ENCODE peak calls at places on chromosomes 6 and 20, in seven cellular contexts. One of them, this sample, is unnamed.

GRCh38 chr6:98833101-98834059 is 994 bp upstream of the POU3F2 start:
- DNase-seq in A549: no peak
- DNase-seq in uterus: no peak
- DNase-seq in IMR-90: peak
- DNase-seq in GM12878: no peak
- DNase-seq in K562: no peak
- DNase-seq in Peyer's patch: no peak
- DNase-seq in this sample: no peak

GRCh38 chr6:107360476-107360875 is 98.9 kb downstream of the PDSS2 start:
- DNase-seq in A549: no peak
- DNase-seq in uterus: no peak
- DNase-seq in IMR-90: peak
- DNase-seq in GM12878: no peak
- DNase-seq in K562: no peak
- DNase-seq in Peyer's patch: no peak
- DNase-seq in this sample: no peak

GRCh38 chr20:37651932-37652331 is 41.9 kb upstream of the CTNNBL1 start:
- DNase-seq in A549: peak
- DNase-seq in uterus: no peak
- DNase-seq in IMR-90: no peak
- DNase-seq in GM12878: no peak
- DNase-seq in K562: peak
- DNase-seq in Peyer's patch: no peak
- DNase-seq in this sample: peak

GRCh38 chr20:20014659-20015058 is 2.5 kb upstream of the NAA20 start:
- DNase-seq in A549: no peak
- DNase-seq in uterus: no peak
- DNase-seq in IMR-90: no peak
- DNase-seq in GM12878: no peak
- DNase-seq in K562: no peak
- DNase-seq in Peyer's patch: no peak
- DNase-seq in this sample: no peak

GRCh38 chr6:155325700-155326516 is 11.6 kb upstream of the TFB1M start:
- DNase-seq in A549: no peak
- DNase-seq in uterus: no peak
- DNase-seq in IMR-90: no peak
- DNase-seq in GM12878: no peak
- DNase-seq in K562: no peak
- DNase-seq in Peyer's patch: no peak
- DNase-seq in this sample: no peak

GRCh38 chr6:48426636-48427035 is 315.6 kb upstream of the PTCHD4 start:
- DNase-seq in A549: no peak
- DNase-seq in uterus: no peak
- DNase-seq in IMR-90: peak
- DNase-seq in GM12878: no peak
- DNase-seq in K562: no peak
- DNase-seq in Peyer's patch: no peak
- DNase-seq in this sample: no peak

GRCh38 chr20:32553618-32554017 is 31.5 kb downstream of the NOL4L start:
- DNase-seq in A549: no peak
- DNase-seq in uterus: no peak
- DNase-seq in IMR-90: no peak
- DNase-seq in GM12878: no peak
- DNase-seq in K562: no peak
- DNase-seq in Peyer's patch: no peak
- DNase-seq in this sample: no peak

GRCh38 chr6:168132531-168133184 is 53.6 kb upstream of the FRMD1 start:
- DNase-seq in A549: peak
- DNase-seq in uterus: no peak
- DNase-seq in IMR-90: peak
- DNase-seq in GM12878: no peak
- DNase-seq in K562: peak
- DNase-seq in Peyer's patch: no peak
- DNase-seq in this sample: no peak

GRCh38 chr20:57464642-57465211 is 60.2 kb downstream of the CTCFL start:
- DNase-seq in A549: peak
- DNase-seq in uterus: no peak
- DNase-seq in IMR-90: no peak
- DNase-seq in GM12878: no peak
- DNase-seq in K562: peak
- DNase-seq in Peyer's patch: no peak
- DNase-seq in this sample: no peak

GRCh38 chr6:36160147-36160760 is 29.9 kb downstream of the MAPK13 start:
- DNase-seq in A549: no peak
- DNase-seq in uterus: no peak
- DNase-seq in IMR-90: peak
- DNase-seq in GM12878: no peak
- DNase-seq in K562: no peak
- DNase-seq in Peyer's patch: no peak
- DNase-seq in this sample: no peak

GRCh38 chr20:60791823-60792222 is 460.2 kb upstream of the CDH4 start:
- DNase-seq in A549: no peak
- DNase-seq in uterus: no peak
- DNase-seq in IMR-90: no peak
- DNase-seq in GM12878: no peak
- DNase-seq in K562: no peak
- DNase-seq in Peyer's patch: no peak
- DNase-seq in this sample: no peak

GRCh38 chr6:37556884-37557644 is 57.4 kb upstream of the CCDC167 start:
- DNase-seq in A549: no peak
- DNase-seq in uterus: no peak
- DNase-seq in IMR-90: no peak
- DNase-seq in GM12878: no peak
- DNase-seq in K562: no peak
- DNase-seq in Peyer's patch: peak
- DNase-seq in this sample: no peak

GRCh38 chr6:155328539-155329459 is 14.5 kb upstream of the TFB1M start:
- DNase-seq in A549: no peak
- DNase-seq in uterus: no peak
- DNase-seq in IMR-90: peak
- DNase-seq in GM12878: no peak
- DNase-seq in K562: no peak
- DNase-seq in Peyer's patch: no peak
- DNase-seq in this sample: no peak

GRCh38 chr6:41434803-41435470 is 99.5 kb downstream of the NCR2 start:
- DNase-seq in A549: no peak
- DNase-seq in uterus: no peak
- DNase-seq in IMR-90: no peak
- DNase-seq in GM12878: no peak
- DNase-seq in K562: no peak
- DNase-seq in Peyer's patch: no peak
- DNase-seq in this sample: no peak

GRCh38 chr6:131646249-131646670 is 9.2 kb downstream of the ENPP3 start:
- DNase-seq in A549: no peak
- DNase-seq in uterus: no peak
- DNase-seq in IMR-90: no peak
- DNase-seq in GM12878: no peak
- DNase-seq in K562: peak
- DNase-seq in Peyer's patch: no peak
- DNase-seq in this sample: no peak

GRCh38 chr6:38058022-38058421 is 238.5 kb downstream of the ZFAND3 start:
- DNase-seq in A549: no peak
- DNase-seq in uterus: no peak
- DNase-seq in IMR-90: peak
- DNase-seq in GM12878: peak
- DNase-seq in K562: no peak
- DNase-seq in Peyer's patch: no peak
- DNase-seq in this sample: no peak

GRCh38 chr20:5143856-5144255 is 17.0 kb downstream of the CDS2 start:
- DNase-seq in A549: no peak
- DNase-seq in uterus: no peak
- DNase-seq in IMR-90: no peak
- DNase-seq in GM12878: no peak
- DNase-seq in K562: no peak
- DNase-seq in Peyer's patch: no peak
- DNase-seq in this sample: no peak

GRCh38 chr6:71228461-71229041 is 60.1 kb upstream of the OGFRL1 start:
- DNase-seq in A549: no peak
- DNase-seq in uterus: no peak
- DNase-seq in IMR-90: peak
- DNase-seq in GM12878: no peak
- DNase-seq in K562: no peak
- DNase-seq in Peyer's patch: no peak
- DNase-seq in this sample: no peak

GRCh38 chr20:37526238-37526838 is 1.3 kb downstream of the BLCAP start:
- DNase-seq in A549: no peak
- DNase-seq in uterus: no peak
- DNase-seq in IMR-90: peak
- DNase-seq in GM12878: no peak
- DNase-seq in K562: peak
- DNase-seq in Peyer's patch: no peak
- DNase-seq in this sample: no peak

GRCh38 chr6:168060521-168060931 is 18.5 kb downstream of the FRMD1 start:
- DNase-seq in A549: peak
- DNase-seq in uterus: peak
- DNase-seq in IMR-90: peak
- DNase-seq in GM12878: no peak
- DNase-seq in K562: peak
- DNase-seq in Peyer's patch: no peak
- DNase-seq in this sample: peak

GRCh38 chr6:36126553-36127458 is 3.5 kb upstream of the MAPK13 start:
- DNase-seq in A549: no peak
- DNase-seq in uterus: no peak
- DNase-seq in IMR-90: peak
- DNase-seq in GM12878: no peak
- DNase-seq in K562: no peak
- DNase-seq in Peyer's patch: no peak
- DNase-seq in this sample: no peak

GRCh38 chr6:30213999-30214982 is 1.1 kb upstream of the TRIM26 start:
- DNase-seq in A549: peak
- DNase-seq in uterus: peak
- DNase-seq in IMR-90: peak
- DNase-seq in GM12878: peak
- DNase-seq in K562: peak
- DNase-seq in Peyer's patch: peak
- DNase-seq in this sample: peak
- TF ChIP-seq POLR2A in A549: peak
- TF ChIP-seq POLR2A in uterus: peak
- TF ChIP-seq POLR2A in IMR-90: no peak
- TF ChIP-seq POLR2A in GM12878: peak
- TF ChIP-seq POLR2A in K562: no peak
- TF ChIP-seq POLR2A in Peyer's patch: peak
- TF ChIP-seq POLR2A in this sample: no peak

DNA sequence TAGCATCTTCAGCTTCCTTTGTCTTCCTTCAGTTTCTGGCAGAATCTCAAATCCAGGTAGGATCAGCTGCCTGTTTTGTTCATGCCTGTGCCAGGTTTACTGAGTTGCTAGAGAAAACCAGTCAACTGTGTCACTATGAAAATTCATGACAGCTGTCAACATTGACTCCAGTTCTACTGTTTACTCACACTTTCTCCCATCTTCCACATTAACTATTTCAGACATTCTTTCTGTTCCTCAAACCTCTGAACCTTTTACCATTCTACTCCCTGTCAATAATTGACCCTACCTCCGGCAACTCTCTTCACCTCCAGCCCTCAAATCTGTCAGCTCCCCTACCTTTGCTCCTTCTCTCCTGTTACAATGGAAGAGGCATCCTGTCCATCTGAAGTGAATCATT is 8.5 kb downstream of the ENPP4 start:
- DNase-seq in A549: no peak
- DNase-seq in uterus: no peak
- DNase-seq in IMR-90: no peak
- DNase-seq in GM12878: no peak
- DNase-seq in K562: no peak
- DNase-seq in Peyer's patch: no peak
- DNase-seq in this sample: no peak
- H3K27ac ChIP-seq in A549: no peak
- H3K27ac ChIP-seq in uterus: no peak
- H3K27ac ChIP-seq in IMR-90: no peak
- H3K27ac ChIP-seq in GM12878: no peak
- H3K27ac ChIP-seq in K562: no peak
- H3K27ac ChIP-seq in Peyer's patch: no peak
- H3K27ac ChIP-seq in this sample: no peak

DNA sequence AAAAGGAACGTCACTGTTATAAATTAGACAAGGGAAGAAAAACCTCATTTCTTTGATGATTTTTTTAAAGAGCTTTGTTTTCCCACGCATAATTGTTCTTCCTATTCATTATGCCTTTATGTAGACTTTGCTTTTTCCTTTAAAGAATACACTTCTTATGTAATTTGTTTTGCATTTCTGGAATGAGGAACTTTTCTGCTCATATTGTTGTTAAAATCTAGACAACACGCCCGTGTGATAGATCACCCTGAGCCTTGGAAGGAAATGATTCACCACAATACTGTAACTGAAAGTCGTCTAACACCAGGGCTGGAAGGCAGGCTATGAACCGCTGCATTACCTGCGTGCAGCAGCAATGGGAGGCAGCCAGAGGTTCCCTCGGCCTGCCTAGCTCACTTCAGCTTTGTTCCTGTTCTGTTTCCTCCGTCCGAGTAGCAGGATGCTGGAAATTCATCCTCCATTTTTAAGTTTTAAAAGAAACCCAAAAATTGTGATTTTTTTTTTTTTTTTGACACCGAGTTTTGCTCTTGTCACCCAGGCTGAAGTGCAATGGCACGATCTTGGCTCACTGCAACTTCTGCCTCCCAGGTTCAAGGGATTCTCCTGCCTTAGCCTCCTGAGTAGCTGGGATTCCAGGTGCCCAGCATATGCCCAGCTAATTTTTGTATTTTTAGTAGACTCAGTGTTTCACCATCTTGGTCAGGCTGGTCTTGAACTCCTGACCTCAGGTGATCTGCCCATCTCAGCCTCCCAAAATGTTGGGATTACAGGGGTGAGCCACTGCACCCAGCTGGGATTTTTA is 49.6 kb upstream of the ZNF217 start:
- DNase-seq in A549: peak
- DNase-seq in uterus: no peak
- DNase-seq in IMR-90: peak
- DNase-seq in GM12878: peak
- DNase-seq in K562: peak
- DNase-seq in Peyer's patch: peak
- DNase-seq in this sample: no peak
- TF ChIP-seq POLR2A in A549: no peak
- TF ChIP-seq POLR2A in uterus: no peak
- TF ChIP-seq POLR2A in IMR-90: no peak
- TF ChIP-seq POLR2A in GM12878: peak
- TF ChIP-seq POLR2A in K562: no peak
- TF ChIP-seq POLR2A in Peyer's patch: no peak
- TF ChIP-seq POLR2A in this sample: no peak

DNA sequence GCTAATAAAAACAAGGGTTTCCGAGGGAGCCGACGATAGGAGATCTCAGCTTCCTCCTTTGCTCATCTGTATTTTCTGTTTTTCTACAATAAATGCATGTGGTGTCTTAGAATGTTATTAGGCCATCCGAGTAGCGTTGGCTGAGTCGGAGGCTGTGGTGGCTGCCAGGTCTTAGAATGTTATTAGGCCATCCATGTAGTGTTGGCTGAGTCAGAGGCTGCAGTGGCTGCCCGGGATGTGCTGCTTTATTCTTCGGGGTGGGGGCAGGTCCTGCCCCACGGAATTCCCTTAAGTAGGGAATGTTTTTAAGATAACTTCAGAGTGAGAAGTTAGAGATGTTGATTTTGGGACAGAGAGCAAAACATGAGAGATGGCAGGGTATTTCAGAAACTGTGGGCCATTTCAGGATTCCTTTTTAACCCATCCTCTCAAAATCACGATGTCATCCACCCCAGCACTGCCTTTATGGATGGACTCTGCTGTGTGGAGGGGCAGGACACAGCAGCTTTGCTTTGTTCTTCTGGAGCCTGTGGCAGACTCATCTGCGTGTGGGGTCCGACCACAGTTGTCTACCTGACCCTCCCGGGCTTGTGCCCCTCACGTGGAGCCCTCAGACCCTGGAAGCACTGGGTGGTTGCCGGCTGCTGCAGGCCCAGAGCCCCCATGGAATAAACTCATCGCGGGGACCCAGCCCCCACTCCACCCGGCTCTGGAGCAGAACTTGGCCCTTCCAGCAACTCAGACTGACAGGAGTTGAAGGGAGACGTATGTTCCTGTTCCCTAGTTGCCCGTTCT is 20.4 kb downstream of the OSBPL2 start:
- DNase-seq in A549: no peak
- DNase-seq in uterus: no peak
- DNase-seq in IMR-90: peak
- DNase-seq in GM12878: no peak
- DNase-seq in K562: no peak
- DNase-seq in Peyer's patch: no peak
- DNase-seq in this sample: no peak
- H3K27ac ChIP-seq in A549: no peak
- H3K27ac ChIP-seq in uterus: no peak
- H3K27ac ChIP-seq in IMR-90: no peak
- H3K27ac ChIP-seq in GM12878: no peak
- H3K27ac ChIP-seq in K562: no peak
- H3K27ac ChIP-seq in Peyer's patch: no peak
- H3K27ac ChIP-seq in this sample: no peak

This sample was measured in heart left ventricle.